ENCODE peak calls at places on chromosomes 12 and 14, in five cellular contexts. One of them, this sample, is unnamed.
A peak's percentile ranks its signal among the peaks of the same experiment; 100 is the strongest.

GRCh38 chr12:131947482-131948027 is 2.2 kb upstream of the EP400 start:
- DNase-seq in uterus: no peak
- DNase-seq in HuH-7: no peak
- DNase-seq in brain microvascular endothelial cell: no peak
- DNase-seq in A673: no peak
- DNase-seq in this sample: no peak

GRCh38 chr14:50808053-50808452 is 22.9 kb downstream of the NIN start:
- DNase-seq in A673: no peak
- DNase-seq in brain microvascular endothelial cell: no peak
- DNase-seq in uterus: no peak
- DNase-seq in HuH-7: no peak
- DNase-seq in this sample: no peak

GRCh38 chr12:22234561-22234960 is 99.9 kb downstream of the ST8SIA1 start:
- DNase-seq in A673: no peak
- DNase-seq in HuH-7: no peak
- DNase-seq in uterus: no peak
- DNase-seq in brain microvascular endothelial cell: peak; percentile 23
- DNase-seq in this sample: peak; percentile 5

GRCh38 chr14:77131206-77131605 is 10.4 kb downstream of the ZDHHC22 start:
- DNase-seq in brain microvascular endothelial cell: no peak
- DNase-seq in uterus: no peak
- DNase-seq in A673: no peak
- DNase-seq in HuH-7: no peak
- DNase-seq in this sample: no peak

GRCh38 chr14:51963164-51963733 is 26.1 kb upstream of the RTRAF start:
- DNase-seq in A673: peak; percentile 56
- DNase-seq in HuH-7: no peak
- DNase-seq in brain microvascular endothelial cell: no peak
- DNase-seq in uterus: no peak
- DNase-seq in this sample: peak; percentile 72

GRCh38 chr12:53113951-53114350 is 10.7 kb downstream of the SOAT2 start:
- DNase-seq in brain microvascular endothelial cell: no peak
- DNase-seq in HuH-7: no peak
- DNase-seq in A673: no peak
- DNase-seq in uterus: no peak
- DNase-seq in this sample: no peak

GRCh38 chr14:22084393-22085281 is 411.0 kb upstream of the OR4E1 start:
- DNase-seq in brain microvascular endothelial cell: peak; percentile 51
- DNase-seq in A673: peak; percentile 74
- DNase-seq in uterus: no peak
- DNase-seq in HuH-7: peak; percentile 7
- DNase-seq in this sample: peak; percentile 66

GRCh38 chr12:127052491-127053232 is 1214.3 kb upstream of the TMEM132C start:
- DNase-seq in uterus: no peak
- DNase-seq in A673: peak; percentile 35
- DNase-seq in brain microvascular endothelial cell: peak; percentile 68
- DNase-seq in HuH-7: no peak
- DNase-seq in this sample: peak; percentile 17

GRCh38 chr14:28946267-28946666 is 179.7 kb downstream of the FOXG1 start:
- DNase-seq in brain microvascular endothelial cell: no peak
- DNase-seq in HuH-7: no peak
- DNase-seq in A673: no peak
- DNase-seq in uterus: no peak
- DNase-seq in this sample: no peak

GRCh38 chr12:3086729-3087323 is 9.6 kb downstream of the TSPAN9 start:
- DNase-seq in uterus: no peak
- DNase-seq in A673: no peak
- DNase-seq in HuH-7: no peak
- DNase-seq in brain microvascular endothelial cell: no peak
- DNase-seq in this sample: no peak

GRCh38 chr14:91175296-91175695 is 61.4 kb downstream of the DGLUCY start:
- DNase-seq in uterus: no peak
- DNase-seq in HuH-7: no peak
- DNase-seq in brain microvascular endothelial cell: no peak
- DNase-seq in A673: no peak
- DNase-seq in this sample: no peak

GRCh38 chr12:63419119-63419518 is 249.2 kb downstream of the DPY19L2 start:
- DNase-seq in uterus: no peak
- DNase-seq in A673: no peak
- DNase-seq in HuH-7: no peak
- DNase-seq in brain microvascular endothelial cell: no peak
- DNase-seq in this sample: no peak

GRCh38 chr12:79487386-79488110 is 203.2 kb downstream of the PAWR start:
- DNase-seq in HuH-7: no peak
- DNase-seq in uterus: no peak
- DNase-seq in A673: no peak
- DNase-seq in brain microvascular endothelial cell: no peak
- DNase-seq in this sample: no peak

GRCh38 chr12:115872919-115873357 is 404.6 kb downstream of the MED13L start:
- DNase-seq in brain microvascular endothelial cell: no peak
- DNase-seq in HuH-7: no peak
- DNase-seq in uterus: no peak
- DNase-seq in A673: no peak
- DNase-seq in this sample: no peak

GRCh38 chr14:50396636-50397460 is at the start of gene CDKL1:
- DNase-seq in uterus: peak; percentile 66
- DNase-seq in brain microvascular endothelial cell: peak; percentile 43
- DNase-seq in HuH-7: peak; percentile 35
- DNase-seq in A673: peak; percentile 71
- DNase-seq in this sample: peak; percentile 68